ENCODE peak calls at places on chromosomes 16 and 17, in four cellular contexts. One of them, this sample, is unnamed.

GRCh38 chr16:82990155-82990554 is 363.4 kb downstream of the CDH13 start:
- DNase-seq in GM13976: no peak
- DNase-seq in AG08395: peak
- DNase-seq in neuronal stem cell: no peak
- DNase-seq in this sample: no peak

GRCh38 chr17:45982791-45983613 is 16.0 kb upstream of the STH start:
- DNase-seq in neuronal stem cell: no peak
- DNase-seq in AG08395: no peak
- DNase-seq in GM13976: no peak
- DNase-seq in this sample: no peak

GRCh38 chr16:64339052-64339770 is 782.7 kb downstream of the CDH11 start:
- DNase-seq in AG08395: peak
- DNase-seq in GM13976: no peak
- DNase-seq in neuronal stem cell: no peak
- DNase-seq in this sample: no peak

GRCh38 chr17:80477647-80478478 is 1.5 kb upstream of the NPTX1 start:
- DNase-seq in AG08395: peak
- DNase-seq in neuronal stem cell: no peak
- DNase-seq in GM13976: peak
- DNase-seq in this sample: peak

GRCh38 chr16:89364603-89365002 is 125.8 kb downstream of the ANKRD11 start:
- DNase-seq in AG08395: no peak
- DNase-seq in GM13976: no peak
- DNase-seq in neuronal stem cell: no peak
- DNase-seq in this sample: no peak

GRCh38 chr16:52545544-52546262 is 1.2 kb downstream of the TOX3 start:
- DNase-seq in GM13976: no peak
- DNase-seq in neuronal stem cell: no peak
- DNase-seq in AG08395: no peak
- DNase-seq in this sample: no peak

GRCh38 chr17:16880843-16881230 is 91.1 kb downstream of the TNFRSF13B start:
- DNase-seq in AG08395: no peak
- DNase-seq in neuronal stem cell: no peak
- DNase-seq in GM13976: no peak
- DNase-seq in this sample: no peak

GRCh38 chr16:16045311-16045710 is 95.9 kb downstream of the ABCC1 start:
- DNase-seq in neuronal stem cell: no peak
- DNase-seq in GM13976: no peak
- DNase-seq in AG08395: no peak
- DNase-seq in this sample: no peak

GRCh38 chr17:63827801-63828221 is 348 bp upstream of the FTSJ3 start:
- DNase-seq in GM13976: no peak
- DNase-seq in neuronal stem cell: no peak
- DNase-seq in AG08395: no peak
- DNase-seq in this sample: no peak

GRCh38 chr16:8848939-8849391 is 19.8 kb downstream of the CARHSP1 start:
- DNase-seq in AG08395: peak
- DNase-seq in GM13976: peak
- DNase-seq in neuronal stem cell: no peak
- DNase-seq in this sample: no peak

GRCh38 chr16:83891742-83892141 is 7.2 kb upstream of the MLYCD start:
- DNase-seq in AG08395: no peak
- DNase-seq in neuronal stem cell: no peak
- DNase-seq in GM13976: no peak
- DNase-seq in this sample: no peak

GRCh38 chr17:39903158-39903884 is 15.1 kb downstream of the GSDMB start:
- DNase-seq in GM13976: no peak
- DNase-seq in neuronal stem cell: no peak
- DNase-seq in AG08395: no peak
- DNase-seq in this sample: no peak

GRCh38 chr17:1449412-1449967 is 6.5 kb downstream of the CRK start:
- DNase-seq in GM13976: no peak
- DNase-seq in neuronal stem cell: no peak
- DNase-seq in AG08395: no peak
- DNase-seq in this sample: no peak

GRCh38 chr17:1650731-1651558 is 1.3 kb upstream of the RILP start:
- DNase-seq in AG08395: no peak
- DNase-seq in GM13976: no peak
- DNase-seq in neuronal stem cell: no peak
- DNase-seq in this sample: no peak

GRCh38 chr17:36696805-36697204 is 95.4 kb downstream of the MRM1 start:
- DNase-seq in GM13976: no peak
- DNase-seq in neuronal stem cell: no peak
- DNase-seq in AG08395: no peak
- DNase-seq in this sample: no peak

GRCh38 chr16:29983420-29984136 is 9.9 kb downstream of the TAOK2 start:
- DNase-seq in AG08395: no peak
- DNase-seq in neuronal stem cell: no peak
- DNase-seq in GM13976: no peak
- DNase-seq in this sample: no peak

GRCh38 chr17:78875738-78876597 is 27.0 kb downstream of the CEP295NL start:
- DNase-seq in neuronal stem cell: no peak
- DNase-seq in GM13976: no peak
- DNase-seq in AG08395: no peak
- DNase-seq in this sample: no peak

GRCh38 chr17:13306310-13306962 is 288.6 kb upstream of the ELAC2 start:
- DNase-seq in AG08395: peak
- DNase-seq in neuronal stem cell: peak
- DNase-seq in GM13976: no peak
- DNase-seq in this sample: no peak

GRCh38 chr16:50622029-50622428 is 59.1 kb downstream of the SNX20 start:
- DNase-seq in GM13976: no peak
- DNase-seq in AG08395: no peak
- DNase-seq in neuronal stem cell: no peak
- DNase-seq in this sample: no peak

GRCh38 chr17:47199627-47200324 is 9.4 kb upstream of the MYL4 start:
- DNase-seq in GM13976: peak
- DNase-seq in AG08395: no peak
- DNase-seq in neuronal stem cell: no peak
- DNase-seq in this sample: no peak

GRCh38 chr17:20063665-20064648 is 54.8 kb downstream of the SPECC1 start:
- DNase-seq in AG08395: peak
- DNase-seq in neuronal stem cell: no peak
- DNase-seq in GM13976: peak
- DNase-seq in this sample: no peak

GRCh38 chr16:89146211-89147005 is 25.1 kb upstream of the CDH15 start:
- DNase-seq in neuronal stem cell: no peak
- DNase-seq in AG08395: no peak
- DNase-seq in GM13976: no peak
- DNase-seq in this sample: no peak

GRCh38 chr16:87864331-87864989 is 4.8 kb downstream of the SLC7A5 start:
- DNase-seq in neuronal stem cell: no peak
- DNase-seq in GM13976: no peak
- DNase-seq in AG08395: no peak
- DNase-seq in this sample: no peak

GRCh38 chr17:78176548-78177025 is 8.2 kb downstream of the SYNGR2 start:
- DNase-seq in AG08395: peak
- DNase-seq in neuronal stem cell: no peak
- DNase-seq in GM13976: peak
- DNase-seq in this sample: peak

GRCh38 chr16:76931186-76931585 is 259.8 kb upstream of the MON1B start:
- DNase-seq in neuronal stem cell: no peak
- DNase-seq in AG08395: no peak
- DNase-seq in GM13976: no peak
- DNase-seq in this sample: no peak

GRCh38 chr16:24537474-24538337 is 1.7 kb upstream of the RBBP6 start:
- DNase-seq in AG08395: no peak
- DNase-seq in neuronal stem cell: no peak
- DNase-seq in GM13976: no peak
- DNase-seq in this sample: no peak

GRCh38 chr16:86591270-86591669 is 12.9 kb downstream of the FOXL1 start:
- DNase-seq in neuronal stem cell: no peak
- DNase-seq in AG08395: no peak
- DNase-seq in GM13976: no peak
- DNase-seq in this sample: no peak

GRCh38 chr17:18066866-18067265 is 20.9 kb upstream of the DRG2 start:
- DNase-seq in GM13976: no peak
- DNase-seq in AG08395: no peak
- DNase-seq in neuronal stem cell: no peak
- DNase-seq in this sample: no peak

GRCh38 chr16:53018834-53019416 is 33.8 kb downstream of the CHD9NB start:
- DNase-seq in GM13976: no peak
- DNase-seq in AG08395: no peak
- DNase-seq in neuronal stem cell: no peak
- DNase-seq in this sample: no peak

GRCh38 chr16:27795992-27796614 is 246.2 kb downstream of the KATNIP start:
- DNase-seq in AG08395: peak
- DNase-seq in GM13976: no peak
- DNase-seq in neuronal stem cell: peak
- DNase-seq in this sample: no peak

GRCh38 chr17:49223517-49224197 is 6.9 kb downstream of the PHOSPHO1 start:
- DNase-seq in neuronal stem cell: peak
- DNase-seq in AG08395: peak
- DNase-seq in GM13976: peak
- DNase-seq in this sample: peak

GRCh38 chr16:67397451-67397801 is 4.1 kb upstream of the TPPP3 start:
- DNase-seq in AG08395: no peak
- DNase-seq in neuronal stem cell: no peak
- DNase-seq in GM13976: no peak
- DNase-seq in this sample: no peak

This sample was measured in GM13977.